ENCODE peak calls at places on chromosomes 16 and 17, in five cellular contexts. R, J, U, H and X are unnamed samples.
A peak's percentile ranks its signal among the peaks of the same experiment; 100 is the strongest.

GRCh38 chr17:60934723-60935122 is 257.1 kb downstream of the BCAS3 start:
- DNase-seq in R (no peak), J (no peak), U (no peak), H (no peak), X (no peak)

GRCh38 chr16:10037771-10038170 is 144.5 kb downstream of the GRIN2A start:
- DNase-seq in R (no peak), J (peak; percentile 50), U (no peak), H (no peak), X (no peak)

GRCh38 chr17:59837362-59838195 is 55.2 kb downstream of the TUBD1 start:
- DNase-seq in R (no peak), J (peak; percentile 100), U (peak; percentile 52), H (peak; percentile 66), X (peak; percentile 60)

GRCh38 chr16:58127033-58127556 is 2.1 kb downstream of the CFAP20 start:
- DNase-seq in R (no peak), J (peak; percentile 39), U (no peak), H (no peak), X (no peak)

GRCh38 chr17:33169580-33170285 is 123.4 kb downstream of the ASIC2 start:
- DNase-seq in R (no peak), J (peak; percentile 50), U (no peak), H (no peak), X (no peak)

GRCh38 chr17:2049333-2050245 is 5.3 kb upstream of the HIC1 start:
- DNase-seq in R (peak; percentile 92), J (peak; percentile 78), U (peak; percentile 86), H (peak; percentile 91), X (peak; percentile 88)

GRCh38 chr17:82276951-82277350 is 3.5 kb upstream of the CSNK1D start:
- DNase-seq in R (no peak), J (no peak), U (no peak), H (no peak), X (no peak)

GRCh38 chr16:20911361-20911760 is 10.8 kb downstream of the LYRM1 start:
- DNase-seq in R (no peak), J (peak; percentile 60), U (no peak), H (no peak), X (no peak)

GRCh38 chr17:64245218-64246145 is 17.6 kb downstream of the TEX2 start:
- DNase-seq in R (no peak), J (no peak), U (no peak), H (no peak), X (no peak)

GRCh38 chr17:31724619-31725018 is 134.4 kb downstream of the COPRS start:
- DNase-seq in R (peak; percentile 58), J (no peak), U (no peak), H (no peak), X (no peak)

GRCh38 chr17:78103311-78103710 is 25.2 kb downstream of the TMC6 start:
- DNase-seq in R (no peak), J (no peak), U (no peak), H (no peak), X (no peak)

GRCh38 chr17:7884581-7885356 is 3.8 kb upstream of the CHD3 start:
- DNase-seq in R (peak; percentile 66), J (no peak), U (peak; percentile 20), H (peak; percentile 44), X (no peak)

GRCh38 chr17:27747462-27748359 is 52.6 kb downstream of the NOS2 start:
- DNase-seq in R (no peak), J (no peak), U (no peak), H (no peak), X (no peak)

GRCh38 chr17:4340914-4341615 is 25.4 kb downstream of the UBE2G1 start:
- DNase-seq in R (no peak), J (peak; percentile 42), U (no peak), H (no peak), X (no peak)

GRCh38 chr17:49523706-49524472 is 28.8 kb downstream of the NGFR start:
- DNase-seq in R (peak; percentile 82), J (no peak), U (no peak), H (no peak), X (peak; percentile 66)

GRCh38 chr16:24906199-24906808 is 60.5 kb downstream of the SLC5A11 start:
- DNase-seq in R (no peak), J (peak; percentile 49), U (no peak), H (peak; percentile 40), X (no peak)

GRCh38 chr17:55160501-55160900 is 104.3 kb upstream of the HLF start:
- DNase-seq in R (no peak), J (no peak), U (no peak), H (no peak), X (no peak)

GRCh38 chr17:1231456-1231855 is 38.8 kb upstream of the BHLHA9 start:
- DNase-seq in R (no peak), J (no peak), U (no peak), H (no peak), X (no peak)

GRCh38 chr17:75152971-75153853 is 1.1 kb downstream of the JPT1 start:
- DNase-seq in R (peak; percentile 54), J (no peak), U (peak; percentile 21), H (peak; percentile 57), X (no peak)

GRCh38 chr17:32259596-32259995 is 6.0 kb upstream of the RHBDL3 start:
- DNase-seq in R (no peak), J (peak; percentile 63), U (no peak), H (no peak), X (no peak)

GRCh38 chr16:51211148-51211547 is 60.1 kb upstream of the SALL1 start:
- DNase-seq in R (no peak), J (no peak), U (no peak), H (no peak), X (no peak)

GRCh38 chr16:68146583-68146982 is 61.4 kb downstream of the NFATC3 start:
- DNase-seq in R (no peak), J (peak; percentile 60), U (no peak), H (no peak), X (no peak)

GRCh38 chr17:80292557-80292956 is 31.9 kb downstream of the RNF213 start:
- DNase-seq in R (no peak), J (no peak), U (no peak), H (no peak), X (no peak)
- TF ChIP-seq CTCF in R (no peak), J (no peak), U (no peak), H (no peak), X (peak; percentile 57)

GRCh38 chr17:16417896-16418683 is 2.7 kb downstream of the TRPV2 start:
- DNase-seq in R (no peak), J (peak; percentile 46), U (peak; percentile 38), H (peak; percentile 15), X (no peak)

GRCh38 chr17:16419074-16419928 is 3.9 kb downstream of the TRPV2 start:
- DNase-seq in R (no peak), J (peak; percentile 83), U (no peak), H (peak; percentile 67), X (no peak)

GRCh38 chr17:16418684-16419066 is 3.3 kb downstream of the TRPV2 start:
- DNase-seq in R (no peak), J (no peak), U (no peak), H (peak; percentile 32), X (no peak)

GRCh38 chr17:16417399-16417798 is 2.0 kb downstream of the TRPV2 start:
- DNase-seq in R (no peak), J (no peak), U (no peak), H (no peak), X (no peak)

GRCh38 chr17:16415031-16415924 is at the start of gene TRPV2:
- DNase-seq in R (no peak), J (no peak), U (no peak), H (peak; percentile 82), X (no peak)
- TF ChIP-seq CTCF in R (no peak), J (peak; percentile 25), U (no peak), H (peak; percentile 77), X (peak; percentile 18)

DNA sequence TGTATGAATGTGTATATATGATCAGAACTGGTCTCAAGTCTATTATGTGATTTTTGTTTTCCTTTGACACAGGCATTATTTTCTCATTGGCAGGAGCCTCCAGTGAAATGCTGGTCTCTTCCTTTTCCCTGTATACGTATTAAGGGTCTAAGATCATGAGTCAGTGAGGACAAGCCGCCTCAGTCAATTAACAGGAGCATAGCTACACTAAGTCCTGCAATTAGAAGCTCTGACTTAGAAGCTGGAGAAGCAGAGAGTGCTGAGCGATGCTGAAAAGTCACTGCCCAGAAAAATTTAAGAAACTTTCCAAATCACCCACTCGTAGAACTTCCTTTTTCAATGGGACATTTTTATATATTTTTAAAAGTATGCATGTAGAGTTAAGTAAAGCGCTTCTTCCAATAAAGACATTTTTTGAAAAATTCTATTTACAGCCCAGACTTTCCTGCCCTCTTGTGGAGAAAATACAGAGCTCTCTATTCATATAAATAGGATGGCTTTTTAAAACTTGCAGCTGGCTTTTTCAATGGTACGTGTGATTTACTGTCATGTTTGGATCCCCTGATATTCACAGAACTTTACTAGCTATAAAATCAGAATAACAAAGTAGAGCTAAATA is 70.1 kb upstream of the PSMD7 start:
- DNase-seq in R (no peak), J (peak; percentile 13), U (no peak), H (peak; percentile 15), X (no peak)
- TF ChIP-seq CTCF in R (peak; percentile 17), J (peak; percentile 40), U (no peak), H (no peak), X (peak; percentile 80)

GRCh38 chr16:75555213-75555706 is 792 bp downstream of the TMEM231 start:
- DNase-seq in R (peak; percentile 83), J (peak; percentile 87), U (peak; percentile 80), H (peak; percentile 75), X (peak; percentile 86)
- TF ChIP-seq CTCF in R (no peak), J (no peak), U (no peak), H (no peak), X (no peak)

GRCh38 chr17:47847341-47848197 is 3.4 kb downstream of the SP6 start:
- DNase-seq in R (no peak), J (no peak), U (no peak), H (no peak), X (no peak)
- TF ChIP-seq CTCF in R (peak; percentile 31), J (peak; percentile 27), U (peak; percentile 48), H (peak; percentile 20), X (peak; percentile 42)

DNA sequence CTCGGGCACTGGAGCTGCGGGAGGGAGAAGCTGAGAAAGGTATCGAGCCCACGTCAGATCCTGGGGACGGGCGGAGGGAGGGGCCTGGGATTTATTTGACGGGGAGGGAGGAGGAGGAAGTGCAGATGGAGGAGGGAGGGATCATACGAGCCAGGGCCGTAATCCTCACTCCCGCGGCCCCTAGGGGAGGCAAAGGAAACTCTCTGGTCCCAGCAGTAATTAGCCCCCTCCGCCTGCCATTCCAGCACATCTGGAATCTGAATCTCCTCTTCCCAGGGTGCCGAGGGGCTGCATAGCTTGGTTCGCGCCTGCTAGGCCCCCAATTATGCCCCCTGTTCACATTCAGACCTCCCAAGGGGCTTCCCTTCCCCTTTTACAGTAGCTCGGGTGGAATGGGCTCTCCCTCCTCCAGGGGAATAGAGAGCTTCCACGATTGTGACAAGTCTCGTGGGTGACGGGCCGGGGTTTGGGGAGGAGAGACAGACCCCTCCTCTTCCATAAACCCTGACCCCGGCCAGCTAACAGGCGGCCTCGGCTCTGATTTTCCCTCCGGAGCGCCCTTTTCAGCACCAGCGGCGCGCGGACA is at the start of gene SEZ6L2:
- DNase-seq in R (no peak), J (peak; percentile 84), U (peak; percentile 84), H (no peak), X (no peak)
- TF ChIP-seq CTCF in R (no peak), J (peak; percentile 51), U (peak; percentile 6), H (no peak), X (peak; percentile 41)